ENCODE peak calls at places on chromosomes 13 and 19, in four cellular contexts. One of them, this sample, is unnamed.
A peak's percentile ranks its signal among the peaks of the same experiment; 100 is the strongest.

GRCh38 chr13:80149757-80150156 is 191.2 kb downstream of the SPRY2 start:
- DNase-seq in mesendoderm: no peak
- DNase-seq in keratinocyte: no peak
- DNase-seq in CD8-positive, alpha-beta memory T cell: no peak
- DNase-seq in this sample: no peak

GRCh38 chr19:15234525-15235130 is 2.4 kb upstream of the EPHX3 start:
- DNase-seq in mesendoderm: no peak
- DNase-seq in keratinocyte: no peak
- DNase-seq in CD8-positive, alpha-beta memory T cell: no peak
- DNase-seq in this sample: no peak

GRCh38 chr13:114046447-114046846 is 72.6 kb upstream of the C13orf46 start:
- DNase-seq in mesendoderm: no peak
- DNase-seq in keratinocyte: no peak
- DNase-seq in CD8-positive, alpha-beta memory T cell: no peak
- DNase-seq in this sample: no peak

GRCh38 chr19:40776966-40777794 is 867 bp upstream of the RAB4B start:
- DNase-seq in mesendoderm: peak; percentile 98
- DNase-seq in keratinocyte: peak; percentile 46
- DNase-seq in CD8-positive, alpha-beta memory T cell: peak; percentile 94
- DNase-seq in this sample: peak; percentile 88

GRCh38 chr13:100221166-100221565 is 132.3 kb downstream of the PCCA start:
- DNase-seq in mesendoderm: no peak
- DNase-seq in keratinocyte: no peak
- DNase-seq in CD8-positive, alpha-beta memory T cell: no peak
- DNase-seq in this sample: no peak

GRCh38 chr19:12720851-12721655 is 2.7 kb downstream of the TNPO2 start:
- DNase-seq in mesendoderm: no peak
- DNase-seq in keratinocyte: no peak
- DNase-seq in CD8-positive, alpha-beta memory T cell: no peak
- DNase-seq in this sample: peak; percentile 66

GRCh38 chr13:33073338-33073737 is 57.1 kb downstream of the KL start:
- DNase-seq in mesendoderm: no peak
- DNase-seq in keratinocyte: no peak
- DNase-seq in CD8-positive, alpha-beta memory T cell: no peak
- DNase-seq in this sample: no peak

GRCh38 chr13:21608961-21609360 is 5.0 kb upstream of the MICU2 start:
- DNase-seq in mesendoderm: no peak
- DNase-seq in keratinocyte: no peak
- DNase-seq in CD8-positive, alpha-beta memory T cell: no peak
- DNase-seq in this sample: no peak

GRCh38 chr13:41960700-41961697 is at the start of gene VWA8:
- DNase-seq in mesendoderm: peak; percentile 93
- DNase-seq in keratinocyte: no peak
- DNase-seq in CD8-positive, alpha-beta memory T cell: peak; percentile 89
- DNase-seq in this sample: peak; percentile 91

GRCh38 chr19:45659096-45659729 is 8.8 kb upstream of the GIPR start:
- DNase-seq in mesendoderm: no peak
- DNase-seq in keratinocyte: no peak
- DNase-seq in CD8-positive, alpha-beta memory T cell: no peak
- DNase-seq in this sample: peak; percentile 49

GRCh38 chr19:5192568-5192967 is 148.0 kb downstream of the PTPRS start:
- DNase-seq in mesendoderm: peak; percentile 47
- DNase-seq in keratinocyte: no peak
- DNase-seq in CD8-positive, alpha-beta memory T cell: no peak
- DNase-seq in this sample: no peak

GRCh38 chr19:10173527-10173926 is 21.2 kb downstream of the DNMT1 start:
- DNase-seq in mesendoderm: no peak
- DNase-seq in keratinocyte: no peak
- DNase-seq in CD8-positive, alpha-beta memory T cell: no peak
- DNase-seq in this sample: no peak

GRCh38 chr13:110581489-110582185 is 20.1 kb upstream of the RAB20 start:
- DNase-seq in mesendoderm: no peak
- DNase-seq in keratinocyte: no peak
- DNase-seq in CD8-positive, alpha-beta memory T cell: no peak
- DNase-seq in this sample: no peak

DNA sequence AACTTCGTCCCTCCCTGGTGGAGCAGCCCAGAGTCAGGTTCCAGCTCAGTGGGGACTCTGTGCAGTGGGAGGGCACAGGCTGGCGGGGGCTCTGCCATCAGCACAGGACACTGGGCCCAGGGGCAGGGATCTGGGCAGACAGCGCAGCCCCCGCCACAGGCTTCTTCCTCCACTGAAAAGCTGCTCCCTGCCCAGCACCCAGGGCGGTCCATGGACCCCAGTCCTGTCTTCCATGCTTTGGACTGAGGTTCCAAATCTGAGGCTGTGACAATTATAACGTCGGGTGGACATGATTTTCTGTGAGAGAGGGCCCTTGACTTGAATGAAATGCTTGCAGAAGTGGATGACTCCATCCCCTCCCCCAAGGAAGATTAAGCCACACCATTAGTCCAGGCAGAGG is 21.2 kb upstream of the NCCRP1 start:
- DNase-seq in mesendoderm: no peak
- DNase-seq in keratinocyte: no peak
- DNase-seq in CD8-positive, alpha-beta memory T cell: no peak
- DNase-seq in this sample: no peak
- H3K36me3 ChIP-seq in mesendoderm: no peaks in the 10 kb centered on the region
- H3K36me3 ChIP-seq in keratinocyte: peaks cover 26% of the 10 kb centered on the region
- H3K36me3 ChIP-seq in CD8-positive, alpha-beta memory T cell: no peaks in the 10 kb centered on the region
- H3K36me3 ChIP-seq in this sample: peaks cover 4% of the 10 kb centered on the region

GRCh38 chr19:18517606-18518005 is 4.3 kb downstream of the ELL start:
- DNase-seq in mesendoderm: no peak
- DNase-seq in keratinocyte: no peak
- DNase-seq in CD8-positive, alpha-beta memory T cell: no peak
- DNase-seq in this sample: no peak

GRCh38 chr19:18514800-18515682 is 6.8 kb downstream of the ELL start:
- DNase-seq in mesendoderm: peak; percentile 81
- DNase-seq in keratinocyte: no peak
- DNase-seq in CD8-positive, alpha-beta memory T cell: peak; percentile 74
- DNase-seq in this sample: no peak

GRCh38 chr19:18513868-18514267 is 8.0 kb downstream of the ELL start:
- DNase-seq in mesendoderm: no peak
- DNase-seq in keratinocyte: no peak
- DNase-seq in CD8-positive, alpha-beta memory T cell: no peak
- DNase-seq in this sample: no peak

GRCh38 chr19:18518639-18519038 is 3.2 kb downstream of the ELL start:
- DNase-seq in mesendoderm: no peak
- DNase-seq in keratinocyte: no peak
- DNase-seq in CD8-positive, alpha-beta memory T cell: no peak
- DNase-seq in this sample: no peak

GRCh38 chr19:18515959-18516358 is 5.9 kb downstream of the ELL start:
- DNase-seq in mesendoderm: no peak
- DNase-seq in keratinocyte: no peak
- DNase-seq in CD8-positive, alpha-beta memory T cell: no peak
- DNase-seq in this sample: no peak
- H3K27me3 ChIP-seq in mesendoderm: no peaks in the 10 kb centered on the region
- H3K27me3 ChIP-seq in keratinocyte: no peaks in the 10 kb centered on the region
- H3K27me3 ChIP-seq in CD8-positive, alpha-beta memory T cell: no peaks in the 10 kb centered on the region
- H3K27me3 ChIP-seq in this sample: no peaks in the 10 kb centered on the region

GRCh38 chr13:36806102-36806501 is 12.9 kb upstream of the RFXAP start:
- DNase-seq in mesendoderm: no peak
- DNase-seq in keratinocyte: no peak
- DNase-seq in CD8-positive, alpha-beta memory T cell: no peak
- DNase-seq in this sample: no peak
- H3K4me3 ChIP-seq in mesendoderm: no peak overlapping the region
- H3K4me3 ChIP-seq in keratinocyte: no peak overlapping the region
- H3K4me3 ChIP-seq in CD8-positive, alpha-beta memory T cell: no peak overlapping the region
- H3K4me3 ChIP-seq in this sample: no peak overlapping the region

GRCh38 chr19:2185734-2186070 is 22.0 kb downstream of the DOT1L start:
- DNase-seq in mesendoderm: no peak
- DNase-seq in keratinocyte: no peak
- DNase-seq in CD8-positive, alpha-beta memory T cell: no peak
- DNase-seq in this sample: no peak
- H3K36me3 ChIP-seq in mesendoderm: peaks cover 4% of the 10 kb centered on the region
- H3K36me3 ChIP-seq in keratinocyte: peaks cover 20% of the 10 kb centered on the region
- H3K36me3 ChIP-seq in CD8-positive, alpha-beta memory T cell: peaks cover 7% of the 10 kb centered on the region
- H3K36me3 ChIP-seq in this sample: peaks cover 3% of the 10 kb centered on the region

GRCh38 chr19:29400917-29401711 is 124.7 kb upstream of the VSTM2B start:
- DNase-seq in mesendoderm: no peak
- DNase-seq in keratinocyte: no peak
- DNase-seq in CD8-positive, alpha-beta memory T cell: no peak
- DNase-seq in this sample: no peak
- H3K27me3 ChIP-seq in mesendoderm: no peaks in the 10 kb centered on the region
- H3K27me3 ChIP-seq in keratinocyte: no peaks in the 10 kb centered on the region
- H3K27me3 ChIP-seq in CD8-positive, alpha-beta memory T cell: no peaks in the 10 kb centered on the region
- H3K27me3 ChIP-seq in this sample: no peaks in the 10 kb centered on the region

DNA sequence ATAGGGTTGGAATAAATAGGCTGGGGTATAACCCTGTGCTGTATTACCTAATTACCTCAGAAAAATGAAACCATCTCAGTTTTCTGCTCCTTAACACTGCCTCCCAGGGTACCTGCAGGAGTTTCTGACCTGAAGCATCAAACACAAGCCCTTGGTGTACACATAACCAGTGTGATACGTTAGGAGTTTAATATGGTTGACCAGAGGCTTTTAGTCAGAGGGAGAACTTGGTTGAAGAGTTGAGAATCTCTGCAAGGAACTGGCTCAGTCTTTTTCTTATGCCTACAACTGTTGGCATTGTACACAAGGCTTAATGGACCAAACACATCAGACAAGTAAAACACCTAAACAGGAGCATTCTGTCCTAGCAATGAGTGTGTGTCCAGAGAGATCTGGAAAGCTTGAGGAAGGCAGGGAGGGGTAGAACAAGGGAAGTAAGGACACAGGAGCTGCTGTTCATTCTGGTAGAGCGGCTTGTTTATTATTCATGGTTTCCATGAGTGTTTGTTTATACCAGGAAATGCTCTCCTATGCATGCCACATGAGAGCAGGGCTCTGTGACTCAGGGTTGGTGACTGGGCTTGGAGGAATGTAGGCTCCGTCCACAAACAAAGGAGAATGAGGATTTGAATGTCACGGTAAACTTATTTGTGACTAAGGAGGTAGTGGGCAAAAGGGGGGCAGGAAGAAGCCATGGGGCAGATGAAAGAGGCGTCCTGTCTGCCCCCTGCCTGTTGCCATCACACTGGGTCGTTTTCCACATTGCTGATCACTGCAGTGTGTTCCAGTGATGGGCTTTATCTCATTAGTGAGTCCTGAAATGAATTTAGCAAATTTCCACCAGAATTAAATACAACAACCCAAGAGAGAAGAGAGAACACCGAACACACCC is 11.9 kb upstream of the SPATA13 start:
- DNase-seq in mesendoderm: peak; percentile 99
- DNase-seq in keratinocyte: peak; percentile 87
- DNase-seq in CD8-positive, alpha-beta memory T cell: no peak
- DNase-seq in this sample: peak; percentile 59
- H3K4me3 ChIP-seq in mesendoderm: no peak overlapping the region
- H3K4me3 ChIP-seq in keratinocyte: no peak overlapping the region
- H3K4me3 ChIP-seq in CD8-positive, alpha-beta memory T cell: no peak overlapping the region
- H3K4me3 ChIP-seq in this sample: no peak overlapping the region

This sample was measured in H7.